ENCODE peak calls at places on chromosomes 13 and 19, in ten cellular contexts. One of them, this sample, is unnamed.

GRCh38 chr13:23146811-23147245 is 34.0 kb upstream of the SGCG start:
- DNase-seq in memory B cell: no peak
- DNase-seq in NCI-H774: no peak
- DNase-seq in AG04450: peak
- DNase-seq in tibial nerve: no peak
- DNase-seq in GM23248: peak
- DNase-seq in fibroblast of the conjunctiva: no peak
- DNase-seq in stimulated activated CD4-positive, alpha-beta T cell treated with anti-CD3 and anti-CD28 coated beads, Interleukin-12 subunit alpha, Interleukin-12 subunit beta, amount 100 ng/mL, for 24 hours: no peak
- DNase-seq in GM12865: no peak
- DNase-seq in stimulated activated naive CD8-positive, alpha-beta T cell treated with anti-CD3 and anti-CD28 coated beads, Interleukin-15, Interleukin-2, amounts not matched to agents 100 U/mL and 50 U/mL, for 24 hours: no peak
- DNase-seq in this sample: no peak

GRCh38 chr19:57302020-57302465 is 18.2 kb upstream of the ZNF543 start:
- DNase-seq in memory B cell: no peak
- DNase-seq in NCI-H774: no peak
- DNase-seq in AG04450: peak
- DNase-seq in tibial nerve: no peak
- DNase-seq in GM23248: peak
- DNase-seq in fibroblast of the conjunctiva: peak
- DNase-seq in stimulated activated CD4-positive, alpha-beta T cell treated with anti-CD3 and anti-CD28 coated beads, Interleukin-12 subunit alpha, Interleukin-12 subunit beta, amount 100 ng/mL, for 24 hours: no peak
- DNase-seq in GM12865: no peak
- DNase-seq in stimulated activated naive CD8-positive, alpha-beta T cell treated with anti-CD3 and anti-CD28 coated beads, Interleukin-15, Interleukin-2, amounts not matched to agents 100 U/mL and 50 U/mL, for 24 hours: no peak
- DNase-seq in this sample: no peak

GRCh38 chr19:42424712-42425131 is 2.5 kb downstream of the LIPE start:
- DNase-seq in memory B cell: no peak
- DNase-seq in NCI-H774: no peak
- DNase-seq in AG04450: no peak
- DNase-seq in tibial nerve: no peak
- DNase-seq in GM23248: no peak
- DNase-seq in fibroblast of the conjunctiva: no peak
- DNase-seq in stimulated activated CD4-positive, alpha-beta T cell treated with anti-CD3 and anti-CD28 coated beads, Interleukin-12 subunit alpha, Interleukin-12 subunit beta, amount 100 ng/mL, for 24 hours: no peak
- DNase-seq in GM12865: no peak
- DNase-seq in stimulated activated naive CD8-positive, alpha-beta T cell treated with anti-CD3 and anti-CD28 coated beads, Interleukin-15, Interleukin-2, amounts not matched to agents 100 U/mL and 50 U/mL, for 24 hours: no peak
- DNase-seq in this sample: no peak

GRCh38 chr13:113814435-113814821 is 49.4 kb downstream of the GAS6 start:
- DNase-seq in memory B cell: no peak
- DNase-seq in NCI-H774: no peak
- DNase-seq in AG04450: no peak
- DNase-seq in tibial nerve: no peak
- DNase-seq in GM23248: peak
- DNase-seq in fibroblast of the conjunctiva: no peak
- DNase-seq in stimulated activated CD4-positive, alpha-beta T cell treated with anti-CD3 and anti-CD28 coated beads, Interleukin-12 subunit alpha, Interleukin-12 subunit beta, amount 100 ng/mL, for 24 hours: no peak
- DNase-seq in GM12865: no peak
- DNase-seq in stimulated activated naive CD8-positive, alpha-beta T cell treated with anti-CD3 and anti-CD28 coated beads, Interleukin-15, Interleukin-2, amounts not matched to agents 100 U/mL and 50 U/mL, for 24 hours: no peak
- DNase-seq in this sample: no peak

GRCh38 chr13:113860051-113860471 is 3.8 kb downstream of the GAS6 start:
- DNase-seq in memory B cell: no peak
- DNase-seq in NCI-H774: no peak
- DNase-seq in AG04450: no peak
- DNase-seq in tibial nerve: no peak
- DNase-seq in GM23248: no peak
- DNase-seq in fibroblast of the conjunctiva: no peak
- DNase-seq in stimulated activated CD4-positive, alpha-beta T cell treated with anti-CD3 and anti-CD28 coated beads, Interleukin-12 subunit alpha, Interleukin-12 subunit beta, amount 100 ng/mL, for 24 hours: no peak
- DNase-seq in GM12865: no peak
- DNase-seq in stimulated activated naive CD8-positive, alpha-beta T cell treated with anti-CD3 and anti-CD28 coated beads, Interleukin-15, Interleukin-2, amounts not matched to agents 100 U/mL and 50 U/mL, for 24 hours: no peak
- DNase-seq in this sample: peak

GRCh38 chr13:97938701-97939475 is 14.6 kb upstream of the IPO5 start:
- DNase-seq in memory B cell: no peak
- DNase-seq in NCI-H774: no peak
- DNase-seq in AG04450: no peak
- DNase-seq in tibial nerve: no peak
- DNase-seq in GM23248: no peak
- DNase-seq in fibroblast of the conjunctiva: no peak
- DNase-seq in stimulated activated CD4-positive, alpha-beta T cell treated with anti-CD3 and anti-CD28 coated beads, Interleukin-12 subunit alpha, Interleukin-12 subunit beta, amount 100 ng/mL, for 24 hours: no peak
- DNase-seq in GM12865: no peak
- DNase-seq in stimulated activated naive CD8-positive, alpha-beta T cell treated with anti-CD3 and anti-CD28 coated beads, Interleukin-15, Interleukin-2, amounts not matched to agents 100 U/mL and 50 U/mL, for 24 hours: no peak
- DNase-seq in this sample: no peak

GRCh38 chr19:52190679-52191293 is 934 bp downstream of the PPP2R1A start:
- DNase-seq in memory B cell: peak
- DNase-seq in NCI-H774: no peak
- DNase-seq in AG04450: no peak
- DNase-seq in tibial nerve: no peak
- DNase-seq in GM23248: peak
- DNase-seq in fibroblast of the conjunctiva: peak
- DNase-seq in stimulated activated CD4-positive, alpha-beta T cell treated with anti-CD3 and anti-CD28 coated beads, Interleukin-12 subunit alpha, Interleukin-12 subunit beta, amount 100 ng/mL, for 24 hours: no peak
- DNase-seq in GM12865: peak
- DNase-seq in stimulated activated naive CD8-positive, alpha-beta T cell treated with anti-CD3 and anti-CD28 coated beads, Interleukin-15, Interleukin-2, amounts not matched to agents 100 U/mL and 50 U/mL, for 24 hours: no peak
- DNase-seq in this sample: peak

GRCh38 chr13:113958373-113958772 is 15.5 kb downstream of the C13orf46 start:
- DNase-seq in memory B cell: no peak
- DNase-seq in NCI-H774: no peak
- DNase-seq in AG04450: no peak
- DNase-seq in tibial nerve: no peak
- DNase-seq in GM23248: no peak
- DNase-seq in fibroblast of the conjunctiva: no peak
- DNase-seq in stimulated activated CD4-positive, alpha-beta T cell treated with anti-CD3 and anti-CD28 coated beads, Interleukin-12 subunit alpha, Interleukin-12 subunit beta, amount 100 ng/mL, for 24 hours: no peak
- DNase-seq in GM12865: no peak
- DNase-seq in stimulated activated naive CD8-positive, alpha-beta T cell treated with anti-CD3 and anti-CD28 coated beads, Interleukin-15, Interleukin-2, amounts not matched to agents 100 U/mL and 50 U/mL, for 24 hours: no peak
- DNase-seq in this sample: no peak

GRCh38 chr13:46010148-46010547 is 42.4 kb downstream of the ZC3H13 start:
- DNase-seq in memory B cell: no peak
- DNase-seq in NCI-H774: no peak
- DNase-seq in AG04450: no peak
- DNase-seq in tibial nerve: no peak
- DNase-seq in GM23248: peak
- DNase-seq in fibroblast of the conjunctiva: no peak
- DNase-seq in stimulated activated CD4-positive, alpha-beta T cell treated with anti-CD3 and anti-CD28 coated beads, Interleukin-12 subunit alpha, Interleukin-12 subunit beta, amount 100 ng/mL, for 24 hours: no peak
- DNase-seq in GM12865: no peak
- DNase-seq in stimulated activated naive CD8-positive, alpha-beta T cell treated with anti-CD3 and anti-CD28 coated beads, Interleukin-15, Interleukin-2, amounts not matched to agents 100 U/mL and 50 U/mL, for 24 hours: no peak
- DNase-seq in this sample: no peak

GRCh38 chr19:17467471-17468301 is 2.6 kb upstream of the SLC27A1 start:
- DNase-seq in memory B cell: no peak
- DNase-seq in NCI-H774: no peak
- DNase-seq in AG04450: no peak
- DNase-seq in tibial nerve: no peak
- DNase-seq in GM23248: no peak
- DNase-seq in fibroblast of the conjunctiva: no peak
- DNase-seq in stimulated activated CD4-positive, alpha-beta T cell treated with anti-CD3 and anti-CD28 coated beads, Interleukin-12 subunit alpha, Interleukin-12 subunit beta, amount 100 ng/mL, for 24 hours: no peak
- DNase-seq in GM12865: no peak
- DNase-seq in stimulated activated naive CD8-positive, alpha-beta T cell treated with anti-CD3 and anti-CD28 coated beads, Interleukin-15, Interleukin-2, amounts not matched to agents 100 U/mL and 50 U/mL, for 24 hours: no peak
- DNase-seq in this sample: no peak

GRCh38 chr19:56837492-56837891 is 3.0 kb downstream of the PEG3 start:
- DNase-seq in memory B cell: no peak
- DNase-seq in NCI-H774: no peak
- DNase-seq in AG04450: no peak
- DNase-seq in tibial nerve: peak
- DNase-seq in GM23248: peak
- DNase-seq in fibroblast of the conjunctiva: peak
- DNase-seq in stimulated activated CD4-positive, alpha-beta T cell treated with anti-CD3 and anti-CD28 coated beads, Interleukin-12 subunit alpha, Interleukin-12 subunit beta, amount 100 ng/mL, for 24 hours: no peak
- DNase-seq in GM12865: no peak
- DNase-seq in stimulated activated naive CD8-positive, alpha-beta T cell treated with anti-CD3 and anti-CD28 coated beads, Interleukin-15, Interleukin-2, amounts not matched to agents 100 U/mL and 50 U/mL, for 24 hours: no peak
- DNase-seq in this sample: peak

GRCh38 chr19:20840371-20840770 is 64.3 kb downstream of the ZNF66 start:
- DNase-seq in memory B cell: no peak
- DNase-seq in NCI-H774: no peak
- DNase-seq in AG04450: no peak
- DNase-seq in tibial nerve: no peak
- DNase-seq in GM23248: no peak
- DNase-seq in fibroblast of the conjunctiva: no peak
- DNase-seq in stimulated activated CD4-positive, alpha-beta T cell treated with anti-CD3 and anti-CD28 coated beads, Interleukin-12 subunit alpha, Interleukin-12 subunit beta, amount 100 ng/mL, for 24 hours: no peak
- DNase-seq in GM12865: no peak
- DNase-seq in stimulated activated naive CD8-positive, alpha-beta T cell treated with anti-CD3 and anti-CD28 coated beads, Interleukin-15, Interleukin-2, amounts not matched to agents 100 U/mL and 50 U/mL, for 24 hours: no peak
- DNase-seq in this sample: no peak

GRCh38 chr13:77751513-77752456 is 54.3 kb downstream of the SLAIN1 start:
- DNase-seq in memory B cell: peak
- DNase-seq in NCI-H774: no peak
- DNase-seq in AG04450: peak
- DNase-seq in tibial nerve: peak
- DNase-seq in GM23248: peak
- DNase-seq in fibroblast of the conjunctiva: peak
- DNase-seq in stimulated activated CD4-positive, alpha-beta T cell treated with anti-CD3 and anti-CD28 coated beads, Interleukin-12 subunit alpha, Interleukin-12 subunit beta, amount 100 ng/mL, for 24 hours: peak
- DNase-seq in GM12865: peak
- DNase-seq in stimulated activated naive CD8-positive, alpha-beta T cell treated with anti-CD3 and anti-CD28 coated beads, Interleukin-15, Interleukin-2, amounts not matched to agents 100 U/mL and 50 U/mL, for 24 hours: peak
- DNase-seq in this sample: no peak

GRCh38 chr13:59494560-59494970 is 669.2 kb downstream of the DIAPH3 start:
- DNase-seq in memory B cell: no peak
- DNase-seq in NCI-H774: no peak
- DNase-seq in AG04450: peak
- DNase-seq in tibial nerve: peak
- DNase-seq in GM23248: peak
- DNase-seq in fibroblast of the conjunctiva: peak
- DNase-seq in stimulated activated CD4-positive, alpha-beta T cell treated with anti-CD3 and anti-CD28 coated beads, Interleukin-12 subunit alpha, Interleukin-12 subunit beta, amount 100 ng/mL, for 24 hours: no peak
- DNase-seq in GM12865: no peak
- DNase-seq in stimulated activated naive CD8-positive, alpha-beta T cell treated with anti-CD3 and anti-CD28 coated beads, Interleukin-15, Interleukin-2, amounts not matched to agents 100 U/mL and 50 U/mL, for 24 hours: no peak
- DNase-seq in this sample: no peak

GRCh38 chr19:50931023-50931422 is 19.8 kb upstream of the KLK4 start:
- DNase-seq in memory B cell: no peak
- DNase-seq in NCI-H774: no peak
- DNase-seq in AG04450: no peak
- DNase-seq in tibial nerve: no peak
- DNase-seq in GM23248: no peak
- DNase-seq in fibroblast of the conjunctiva: no peak
- DNase-seq in stimulated activated CD4-positive, alpha-beta T cell treated with anti-CD3 and anti-CD28 coated beads, Interleukin-12 subunit alpha, Interleukin-12 subunit beta, amount 100 ng/mL, for 24 hours: no peak
- DNase-seq in GM12865: no peak
- DNase-seq in stimulated activated naive CD8-positive, alpha-beta T cell treated with anti-CD3 and anti-CD28 coated beads, Interleukin-15, Interleukin-2, amounts not matched to agents 100 U/mL and 50 U/mL, for 24 hours: no peak
- DNase-seq in this sample: no peak

GRCh38 chr13:20847298-20847697 is 55.2 kb downstream of the XPO4 start:
- DNase-seq in memory B cell: no peak
- DNase-seq in NCI-H774: no peak
- DNase-seq in AG04450: no peak
- DNase-seq in tibial nerve: no peak
- DNase-seq in GM23248: no peak
- DNase-seq in fibroblast of the conjunctiva: no peak
- DNase-seq in stimulated activated CD4-positive, alpha-beta T cell treated with anti-CD3 and anti-CD28 coated beads, Interleukin-12 subunit alpha, Interleukin-12 subunit beta, amount 100 ng/mL, for 24 hours: no peak
- DNase-seq in GM12865: no peak
- DNase-seq in stimulated activated naive CD8-positive, alpha-beta T cell treated with anti-CD3 and anti-CD28 coated beads, Interleukin-15, Interleukin-2, amounts not matched to agents 100 U/mL and 50 U/mL, for 24 hours: no peak
- DNase-seq in this sample: no peak

GRCh38 chr19:51687791-51688664 is 5.1 kb upstream of the SPACA6 start:
- DNase-seq in memory B cell: no peak
- DNase-seq in NCI-H774: peak
- DNase-seq in AG04450: no peak
- DNase-seq in tibial nerve: peak
- DNase-seq in GM23248: peak
- DNase-seq in fibroblast of the conjunctiva: no peak
- DNase-seq in stimulated activated CD4-positive, alpha-beta T cell treated with anti-CD3 and anti-CD28 coated beads, Interleukin-12 subunit alpha, Interleukin-12 subunit beta, amount 100 ng/mL, for 24 hours: no peak
- DNase-seq in GM12865: no peak
- DNase-seq in stimulated activated naive CD8-positive, alpha-beta T cell treated with anti-CD3 and anti-CD28 coated beads, Interleukin-15, Interleukin-2, amounts not matched to agents 100 U/mL and 50 U/mL, for 24 hours: no peak
- DNase-seq in this sample: peak

GRCh38 chr13:65943024-65943423 is 1287.1 kb downstream of the PCDH9 start:
- DNase-seq in memory B cell: no peak
- DNase-seq in NCI-H774: no peak
- DNase-seq in AG04450: no peak
- DNase-seq in tibial nerve: no peak
- DNase-seq in GM23248: no peak
- DNase-seq in fibroblast of the conjunctiva: no peak
- DNase-seq in stimulated activated CD4-positive, alpha-beta T cell treated with anti-CD3 and anti-CD28 coated beads, Interleukin-12 subunit alpha, Interleukin-12 subunit beta, amount 100 ng/mL, for 24 hours: no peak
- DNase-seq in GM12865: no peak
- DNase-seq in stimulated activated naive CD8-positive, alpha-beta T cell treated with anti-CD3 and anti-CD28 coated beads, Interleukin-15, Interleukin-2, amounts not matched to agents 100 U/mL and 50 U/mL, for 24 hours: no peak
- DNase-seq in this sample: no peak

GRCh38 chr13:76286178-76286577 is 600.0 kb downstream of the KCTD12 start:
- DNase-seq in memory B cell: no peak
- DNase-seq in NCI-H774: no peak
- DNase-seq in AG04450: peak
- DNase-seq in tibial nerve: no peak
- DNase-seq in GM23248: peak
- DNase-seq in fibroblast of the conjunctiva: peak
- DNase-seq in stimulated activated CD4-positive, alpha-beta T cell treated with anti-CD3 and anti-CD28 coated beads, Interleukin-12 subunit alpha, Interleukin-12 subunit beta, amount 100 ng/mL, for 24 hours: no peak
- DNase-seq in GM12865: no peak
- DNase-seq in stimulated activated naive CD8-positive, alpha-beta T cell treated with anti-CD3 and anti-CD28 coated beads, Interleukin-15, Interleukin-2, amounts not matched to agents 100 U/mL and 50 U/mL, for 24 hours: no peak
- DNase-seq in this sample: peak

GRCh38 chr13:34020388-34020787 is 202.4 kb downstream of the RFC3 start:
- DNase-seq in memory B cell: no peak
- DNase-seq in NCI-H774: no peak
- DNase-seq in AG04450: no peak
- DNase-seq in tibial nerve: no peak
- DNase-seq in GM23248: no peak
- DNase-seq in fibroblast of the conjunctiva: no peak
- DNase-seq in stimulated activated CD4-positive, alpha-beta T cell treated with anti-CD3 and anti-CD28 coated beads, Interleukin-12 subunit alpha, Interleukin-12 subunit beta, amount 100 ng/mL, for 24 hours: no peak
- DNase-seq in GM12865: no peak
- DNase-seq in stimulated activated naive CD8-positive, alpha-beta T cell treated with anti-CD3 and anti-CD28 coated beads, Interleukin-15, Interleukin-2, amounts not matched to agents 100 U/mL and 50 U/mL, for 24 hours: no peak
- DNase-seq in this sample: no peak

GRCh38 chr13:87172166-87172825 is 498.9 kb upstream of the SLITRK5 start:
- DNase-seq in memory B cell: no peak
- DNase-seq in NCI-H774: no peak
- DNase-seq in AG04450: no peak
- DNase-seq in tibial nerve: no peak
- DNase-seq in GM23248: peak
- DNase-seq in fibroblast of the conjunctiva: no peak
- DNase-seq in stimulated activated CD4-positive, alpha-beta T cell treated with anti-CD3 and anti-CD28 coated beads, Interleukin-12 subunit alpha, Interleukin-12 subunit beta, amount 100 ng/mL, for 24 hours: no peak
- DNase-seq in GM12865: no peak
- DNase-seq in stimulated activated naive CD8-positive, alpha-beta T cell treated with anti-CD3 and anti-CD28 coated beads, Interleukin-15, Interleukin-2, amounts not matched to agents 100 U/mL and 50 U/mL, for 24 hours: no peak
- DNase-seq in this sample: no peak

GRCh38 chr13:89454736-89455135 is 1783.6 kb downstream of the SLITRK5 start:
- DNase-seq in memory B cell: no peak
- DNase-seq in NCI-H774: no peak
- DNase-seq in AG04450: no peak
- DNase-seq in tibial nerve: no peak
- DNase-seq in GM23248: no peak
- DNase-seq in fibroblast of the conjunctiva: no peak
- DNase-seq in stimulated activated CD4-positive, alpha-beta T cell treated with anti-CD3 and anti-CD28 coated beads, Interleukin-12 subunit alpha, Interleukin-12 subunit beta, amount 100 ng/mL, for 24 hours: no peak
- DNase-seq in GM12865: no peak
- DNase-seq in stimulated activated naive CD8-positive, alpha-beta T cell treated with anti-CD3 and anti-CD28 coated beads, Interleukin-15, Interleukin-2, amounts not matched to agents 100 U/mL and 50 U/mL, for 24 hours: no peak
- DNase-seq in this sample: no peak

GRCh38 chr13:27406178-27406939 is 18.1 kb upstream of the GTF3A start:
- DNase-seq in memory B cell: peak
- DNase-seq in NCI-H774: peak
- DNase-seq in AG04450: no peak
- DNase-seq in tibial nerve: peak
- DNase-seq in GM23248: peak
- DNase-seq in fibroblast of the conjunctiva: peak
- DNase-seq in stimulated activated CD4-positive, alpha-beta T cell treated with anti-CD3 and anti-CD28 coated beads, Interleukin-12 subunit alpha, Interleukin-12 subunit beta, amount 100 ng/mL, for 24 hours: no peak
- DNase-seq in GM12865: peak
- DNase-seq in stimulated activated naive CD8-positive, alpha-beta T cell treated with anti-CD3 and anti-CD28 coated beads, Interleukin-15, Interleukin-2, amounts not matched to agents 100 U/mL and 50 U/mL, for 24 hours: no peak
- DNase-seq in this sample: no peak

GRCh38 chr19:12065100-12065538 is 588 bp downstream of the ZNF844 start:
- DNase-seq in memory B cell: no peak
- DNase-seq in NCI-H774: no peak
- DNase-seq in AG04450: no peak
- DNase-seq in tibial nerve: peak
- DNase-seq in GM23248: peak
- DNase-seq in fibroblast of the conjunctiva: peak
- DNase-seq in stimulated activated CD4-positive, alpha-beta T cell treated with anti-CD3 and anti-CD28 coated beads, Interleukin-12 subunit alpha, Interleukin-12 subunit beta, amount 100 ng/mL, for 24 hours: no peak
- DNase-seq in GM12865: peak
- DNase-seq in stimulated activated naive CD8-positive, alpha-beta T cell treated with anti-CD3 and anti-CD28 coated beads, Interleukin-15, Interleukin-2, amounts not matched to agents 100 U/mL and 50 U/mL, for 24 hours: no peak
- DNase-seq in this sample: peak

GRCh38 chr13:102800145-102801041 is 1.5 kb downstream of the BIVM start:
- DNase-seq in memory B cell: peak
- DNase-seq in NCI-H774: peak
- DNase-seq in AG04450: peak
- DNase-seq in tibial nerve: peak
- DNase-seq in GM23248: peak
- DNase-seq in fibroblast of the conjunctiva: peak
- DNase-seq in stimulated activated CD4-positive, alpha-beta T cell treated with anti-CD3 and anti-CD28 coated beads, Interleukin-12 subunit alpha, Interleukin-12 subunit beta, amount 100 ng/mL, for 24 hours: peak
- DNase-seq in GM12865: peak
- DNase-seq in stimulated activated naive CD8-positive, alpha-beta T cell treated with anti-CD3 and anti-CD28 coated beads, Interleukin-15, Interleukin-2, amounts not matched to agents 100 U/mL and 50 U/mL, for 24 hours: peak
- DNase-seq in this sample: peak

GRCh38 chr13:45055198-45055901 is 65.0 kb upstream of the GTF2F2 start:
- DNase-seq in memory B cell: no peak
- DNase-seq in NCI-H774: no peak
- DNase-seq in AG04450: peak
- DNase-seq in tibial nerve: no peak
- DNase-seq in GM23248: peak
- DNase-seq in fibroblast of the conjunctiva: peak
- DNase-seq in stimulated activated CD4-positive, alpha-beta T cell treated with anti-CD3 and anti-CD28 coated beads, Interleukin-12 subunit alpha, Interleukin-12 subunit beta, amount 100 ng/mL, for 24 hours: peak
- DNase-seq in GM12865: peak
- DNase-seq in stimulated activated naive CD8-positive, alpha-beta T cell treated with anti-CD3 and anti-CD28 coated beads, Interleukin-15, Interleukin-2, amounts not matched to agents 100 U/mL and 50 U/mL, for 24 hours: peak
- DNase-seq in this sample: no peak

GRCh38 chr19:34766386-34766785 is 6.6 kb downstream of the ZNF599 start:
- DNase-seq in memory B cell: no peak
- DNase-seq in NCI-H774: no peak
- DNase-seq in AG04450: no peak
- DNase-seq in tibial nerve: no peak
- DNase-seq in GM23248: peak
- DNase-seq in fibroblast of the conjunctiva: no peak
- DNase-seq in stimulated activated CD4-positive, alpha-beta T cell treated with anti-CD3 and anti-CD28 coated beads, Interleukin-12 subunit alpha, Interleukin-12 subunit beta, amount 100 ng/mL, for 24 hours: no peak
- DNase-seq in GM12865: no peak
- DNase-seq in stimulated activated naive CD8-positive, alpha-beta T cell treated with anti-CD3 and anti-CD28 coated beads, Interleukin-15, Interleukin-2, amounts not matched to agents 100 U/mL and 50 U/mL, for 24 hours: no peak
- DNase-seq in this sample: no peak

GRCh38 chr19:23415034-23415433 is 19.8 kb upstream of the ZNF91 start:
- DNase-seq in memory B cell: no peak
- DNase-seq in NCI-H774: no peak
- DNase-seq in AG04450: no peak
- DNase-seq in tibial nerve: no peak
- DNase-seq in GM23248: no peak
- DNase-seq in fibroblast of the conjunctiva: no peak
- DNase-seq in stimulated activated CD4-positive, alpha-beta T cell treated with anti-CD3 and anti-CD28 coated beads, Interleukin-12 subunit alpha, Interleukin-12 subunit beta, amount 100 ng/mL, for 24 hours: no peak
- DNase-seq in GM12865: no peak
- DNase-seq in stimulated activated naive CD8-positive, alpha-beta T cell treated with anti-CD3 and anti-CD28 coated beads, Interleukin-15, Interleukin-2, amounts not matched to agents 100 U/mL and 50 U/mL, for 24 hours: no peak
- DNase-seq in this sample: no peak